ENCODE peak calls at places on chromosome 12, in nine cellular contexts. P, B, I, H, D, A, L, Q and J are unnamed samples.

GRCh38 chr12:49974231-49974675 is 1.5 kb downstream of the AQP6 start:
- DNase-seq in P (no peak), B (no peak), I (peak), H (peak), D (no peak), A (peak), L (no peak), Q (peak), J (no peak)

GRCh38 chr12:127233016-127233415 is 1034.0 kb upstream of the TMEM132C start:
- DNase-seq in P (no peak), B (no peak), I (no peak), H (no peak), D (no peak), A (no peak), L (no peak), Q (no peak), J (no peak)

GRCh38 chr12:83841620-83842019 is 1071.0 kb downstream of the SLC6A15 start:
- DNase-seq in P (no peak), B (no peak), I (no peak), H (no peak), D (no peak), A (no peak), L (no peak), Q (no peak), J (no peak)

GRCh38 chr12:115227137-115227615 is 543.2 kb upstream of the TBX3 start:
- DNase-seq in P (no peak), B (peak), I (peak), H (peak), D (no peak), A (no peak), L (peak), Q (no peak), J (no peak)

GRCh38 chr12:5965950-5966383 is 20.9 kb upstream of the ANO2 start:
- DNase-seq in P (peak), B (peak), I (peak), H (no peak), D (no peak), A (peak), L (peak), Q (no peak), J (no peak)

GRCh38 chr12:118035194-118036041 is 18.9 kb downstream of the RFC5 start:
- DNase-seq in P (no peak), B (no peak), I (peak), H (peak), D (no peak), A (no peak), L (peak), Q (no peak), J (no peak)

GRCh38 chr12:122614839-122615238 is 87.8 kb downstream of the KNTC1 start:
- DNase-seq in P (no peak), B (peak), I (no peak), H (no peak), D (no peak), A (no peak), L (no peak), Q (no peak), J (no peak)

GRCh38 chr12:79023784-79024183 is 159.2 kb downstream of the SYT1 start:
- DNase-seq in P (no peak), B (no peak), I (no peak), H (no peak), D (no peak), A (no peak), L (no peak), Q (no peak), J (no peak)

GRCh38 chr12:40446385-40446784 is 221.6 kb downstream of the LRRK2 start:
- DNase-seq in P (no peak), B (no peak), I (peak), H (peak), D (no peak), A (no peak), L (peak), Q (no peak), J (no peak)

GRCh38 chr12:53196486-53196885 is 10.6 kb downstream of the ITGB7 start:
- DNase-seq in P (no peak), B (no peak), I (no peak), H (no peak), D (no peak), A (no peak), L (no peak), Q (no peak), J (no peak)

GRCh38 chr12:46933947-46934346 is 108.2 kb upstream of the SLC38A4 start:
- DNase-seq in P (no peak), B (no peak), I (peak), H (peak), D (no peak), A (no peak), L (peak), Q (no peak), J (no peak)

GRCh38 chr12:57615637-57616036 is 4.4 kb downstream of the ARHGEF25 start:
- DNase-seq in P (no peak), B (no peak), I (no peak), H (no peak), D (no peak), A (no peak), L (no peak), Q (no peak), J (no peak)

GRCh38 chr12:45254254-45254653 is 38.4 kb downstream of the ANO6 start:
- DNase-seq in P (no peak), B (no peak), I (no peak), H (no peak), D (no peak), A (no peak), L (no peak), Q (no peak), J (no peak)

GRCh38 chr12:65466906-65467305 is 188.4 kb downstream of the MSRB3 start:
- DNase-seq in P (no peak), B (no peak), I (no peak), H (no peak), D (no peak), A (no peak), L (no peak), Q (no peak), J (no peak)

GRCh38 chr12:4809449-4810218 is 89.4 kb downstream of the GALNT8 start:
- DNase-seq in P (peak), B (no peak), I (no peak), H (no peak), D (no peak), A (no peak), L (no peak), Q (no peak), J (no peak)

GRCh38 chr12:58007875-58008274 is 66.5 kb downstream of the ATP23 start:
- DNase-seq in P (no peak), B (no peak), I (no peak), H (no peak), D (no peak), A (no peak), L (no peak), Q (no peak), J (no peak)

GRCh38 chr12:107411792-107412535 is 273.6 kb upstream of the PWP1 start:
- DNase-seq in P (no peak), B (no peak), I (no peak), H (peak), D (no peak), A (no peak), L (peak), Q (no peak), J (no peak)

GRCh38 chr12:58541300-58541690 is 379.0 kb downstream of the LRIG3 start:
- DNase-seq in P (no peak), B (no peak), I (no peak), H (no peak), D (no peak), A (no peak), L (no peak), Q (no peak), J (no peak)

GRCh38 chr12:713281-713875 is 39.0 kb upstream of the WNK1 start:
- DNase-seq in P (no peak), B (no peak), I (no peak), H (no peak), D (no peak), A (no peak), L (peak), Q (no peak), J (no peak)

GRCh38 chr12:29649722-29650121 is 134.0 kb downstream of the TMTC1 start:
- DNase-seq in P (no peak), B (no peak), I (no peak), H (no peak), D (no peak), A (no peak), L (no peak), Q (no peak), J (no peak)

GRCh38 chr12:4355843-4356327 is 23.6 kb downstream of the FGF23 start:
- DNase-seq in P (peak), B (no peak), I (peak), H (peak), D (no peak), A (no peak), L (peak), Q (no peak), J (peak)

GRCh38 chr12:75884465-75884985 is 147.1 kb downstream of the PHLDA1 start:
- DNase-seq in P (no peak), B (no peak), I (no peak), H (no peak), D (no peak), A (no peak), L (no peak), Q (no peak), J (no peak)

GRCh38 chr12:130775953-130776856 is 60.1 kb upstream of the RIMBP2 start:
- DNase-seq in P (peak), B (peak), I (peak), H (no peak), D (no peak), A (peak), L (peak), Q (peak), J (no peak)

GRCh38 chr12:91355150-91356006 is 172.8 kb upstream of the DCN start:
- DNase-seq in P (peak), B (peak), I (peak), H (peak), D (no peak), A (peak), L (peak), Q (peak), J (peak)

GRCh38 chr12:101823039-101823438 is 7.7 kb downstream of the GNPTAB start:
- DNase-seq in P (no peak), B (no peak), I (no peak), H (no peak), D (no peak), A (no peak), L (no peak), Q (no peak), J (no peak)

GRCh38 chr12:115830633-115831032 is 446.9 kb downstream of the MED13L start:
- DNase-seq in P (no peak), B (no peak), I (no peak), H (no peak), D (no peak), A (no peak), L (no peak), Q (no peak), J (no peak)